ENCODE peak calls at places on chromosome 9, in nine cellular contexts. D is HCT116, H is gastrocnemius medialis, B is fibroblast of lung, C is PC-9, M is heart left ventricle, A is mucosa of descending colon, Q is K562, V is heart right ventricle. W is an unnamed sample.

GRCh38 chr9:38041564-38042267 is 27.3 kb downstream of the SHB start:
- DNase-seq in D (no peak), V (no peak), C (no peak), Q (no peak), A (no peak), H (no peak), M (no peak), B (no peak), W (no peak)

GRCh38 chr9:29212590-29213373 is 1639.5 kb upstream of the C9orf72 start:
- DNase-seq in D (no peak), H (no peak), M (no peak), V (no peak), B (no peak), Q (no peak), C (no peak), A (no peak), W (peak; percentile 66)

GRCh38 chr9:99109522-99109921 is 4.6 kb downstream of the TGFBR1 start:
- DNase-seq in B (peak; percentile 53), V (no peak), D (no peak), Q (no peak), H (no peak), M (no peak), C (no peak), A (peak; percentile 12), W (no peak)

GRCh38 chr9:87674565-87675299 is 51.2 kb upstream of the CTSL start:
- DNase-seq in C (no peak), M (no peak), Q (peak; percentile 85), H (no peak), V (no peak), D (no peak), B (no peak), A (no peak), W (no peak)

GRCh38 chr9:14415947-14416346 is 102.0 kb upstream of the NFIB start:
- DNase-seq in M (no peak), V (no peak), B (peak; percentile 88), Q (no peak), D (no peak), H (no peak), A (no peak), C (no peak), W (no peak)

GRCh38 chr9:104798209-104798995 is 34.5 kb downstream of the NIPSNAP3B start:
- DNase-seq in M (no peak), B (no peak), Q (no peak), H (no peak), A (no peak), D (no peak), V (no peak), C (no peak), W (no peak)

GRCh38 chr9:96418920-96419690 is 935 bp upstream of the ZNF367 start:
- DNase-seq in V (peak; percentile 84), C (peak; percentile 45), Q (peak; percentile 86), A (peak; percentile 81), D (no peak), B (peak; percentile 40), H (peak; percentile 65), M (peak; percentile 82), W (peak; percentile 74)

GRCh38 chr9:136292026-136292538 is 11.8 kb downstream of the CCDC187 start:
- DNase-seq in D (no peak), C (no peak), Q (no peak), B (no peak), A (no peak), M (no peak), V (no peak), H (no peak), W (peak; percentile 62)

GRCh38 chr9:19032411-19032810 is 598 bp downstream of the SAXO1 start:
- DNase-seq in V (no peak), D (no peak), A (no peak), Q (no peak), B (no peak), H (no peak), C (no peak), M (no peak), W (no peak)

GRCh38 chr9:95506692-95507455 is 9.9 kb downstream of the PTCH1 start:
- DNase-seq in Q (peak; percentile 24), H (peak; percentile 22), B (peak; percentile 75), C (no peak), V (peak; percentile 44), D (no peak), M (peak; percentile 50), A (peak; percentile 54), W (no peak)

GRCh38 chr9:114513952-114514267 is 8.6 kb upstream of the WHRN start:
- DNase-seq in V (no peak), H (no peak), D (no peak), M (no peak), Q (no peak), B (no peak), C (no peak), A (no peak), W (no peak)

GRCh38 chr9:125904155-125904841 is 157.1 kb downstream of the PBX3 start:
- DNase-seq in C (no peak), V (no peak), B (peak; percentile 30), A (peak; percentile 3), D (no peak), Q (no peak), M (no peak), H (no peak), W (no peak)

GRCh38 chr9:137534256-137535119 is 15.7 kb downstream of the PNPLA7 start:
- DNase-seq in Q (peak; percentile 69), B (peak; percentile 55), A (peak; percentile 68), V (no peak), M (no peak), D (peak; percentile 59), H (no peak), C (peak; percentile 51), W (no peak)

GRCh38 chr9:136565075-136565721 is 19.4 kb upstream of the NOTCH1 start:
- DNase-seq in V (peak; percentile 77), M (peak; percentile 83), C (no peak), H (no peak), A (no peak), D (no peak), Q (no peak), B (peak; percentile 38), W (no peak)

GRCh38 chr9:93080406-93080805 is 15.6 kb upstream of the CARD19 start:
- DNase-seq in D (no peak), A (no peak), V (no peak), B (no peak), M (no peak), Q (no peak), C (no peak), H (peak; percentile 6), W (peak; percentile 25)

DNA sequence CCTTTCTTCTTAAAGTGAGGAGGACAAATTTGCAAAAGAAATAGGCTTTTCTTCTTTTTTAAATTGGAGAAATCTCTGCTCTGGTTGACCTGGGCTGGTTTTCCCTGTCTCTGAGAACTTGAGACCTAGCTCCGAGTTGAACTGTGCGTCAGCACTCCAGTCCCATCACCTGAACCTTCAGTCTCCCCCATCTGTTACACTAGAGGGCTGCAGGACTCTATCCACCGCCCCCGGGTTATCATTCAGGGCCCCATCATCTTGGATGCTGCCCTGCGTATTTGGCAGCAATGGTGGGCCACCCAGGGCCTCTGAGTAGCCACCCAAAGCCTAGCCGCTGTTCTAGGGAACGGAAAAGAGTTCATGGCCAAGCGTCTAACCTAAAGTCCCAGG is 2.5 kb downstream of the FOXE1 start:
- DNase-seq in Q (no peak), H (no peak), M (no peak), V (no peak), D (no peak), B (no peak), A (no peak), C (no peak), W (no peak)
- H3K9me3 ChIP-seq in Q (no peaks in the 10 kb centered on the region), H (no peaks in the 10 kb centered on the region), M (no peaks in the 10 kb centered on the region), V (no peaks in the 10 kb centered on the region), D (no peaks in the 10 kb centered on the region), B (no peaks in the 10 kb centered on the region), A (no peaks in the 10 kb centered on the region), C (no peaks in the 10 kb centered on the region), W (no peaks in the 10 kb centered on the region)

DNA sequence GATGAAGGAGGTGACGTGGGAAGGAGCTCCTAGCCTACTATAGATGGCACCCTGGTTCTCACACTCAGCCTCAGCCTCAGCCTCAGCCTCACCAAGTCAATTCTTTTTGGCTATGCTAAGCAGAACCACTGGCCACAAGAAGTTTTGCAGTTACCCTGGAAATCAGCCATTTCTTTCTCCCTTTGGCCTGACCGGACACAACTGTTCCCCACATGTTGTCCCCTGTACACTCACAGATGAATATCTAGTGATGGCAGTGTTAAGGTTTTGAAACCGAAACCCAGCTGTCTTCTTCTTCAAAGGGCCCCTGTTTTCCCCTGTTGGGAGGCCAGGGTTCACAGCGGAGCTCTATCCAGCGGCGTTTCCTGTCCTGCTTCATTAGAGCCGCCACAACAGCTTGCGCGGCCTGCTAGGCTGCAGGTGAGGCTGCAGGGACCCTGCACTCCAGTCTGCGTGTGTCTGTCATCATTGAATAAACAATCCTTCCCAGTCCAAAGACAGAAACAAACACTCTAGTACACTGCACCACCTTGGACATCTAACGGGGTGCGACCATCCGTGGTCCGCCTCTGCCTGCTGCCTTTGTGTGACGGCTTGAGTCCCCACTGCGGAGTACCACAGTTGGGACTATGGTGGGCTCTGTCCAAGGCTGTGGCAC is 250.5 kb downstream of the DENND1A start:
- DNase-seq in A (peak; percentile 39), D (no peak), B (no peak), Q (no peak), H (no peak), M (no peak), C (no peak), V (no peak), W (no peak)
- H3K4me3 ChIP-seq in A (no peak overlapping the region), D (no peak overlapping the region), B (peak overlapping the region; percentile 29), Q (no peak overlapping the region), H (no peak overlapping the region), M (no peak overlapping the region), C (no peak overlapping the region), V (no peak overlapping the region), W (no peak overlapping the region)

GRCh38 chr9:35191105-35191504 is 29.3 kb downstream of the UNC13B start:
- DNase-seq in Q (no peak), B (no peak), M (no peak), C (no peak), H (no peak), D (no peak), V (no peak), A (no peak), W (no peak)

GRCh38 chr9:35198191-35198590 is 36.4 kb downstream of the UNC13B start:
- DNase-seq in Q (no peak), C (no peak), H (no peak), D (no peak), A (no peak), V (no peak), M (no peak), B (no peak), W (no peak)

GRCh38 chr9:35195683-35196082 is 33.9 kb downstream of the UNC13B start:
- DNase-seq in M (no peak), D (no peak), B (peak; percentile 23), V (no peak), Q (peak; percentile 6), H (no peak), C (no peak), A (no peak), W (no peak)

DNA sequence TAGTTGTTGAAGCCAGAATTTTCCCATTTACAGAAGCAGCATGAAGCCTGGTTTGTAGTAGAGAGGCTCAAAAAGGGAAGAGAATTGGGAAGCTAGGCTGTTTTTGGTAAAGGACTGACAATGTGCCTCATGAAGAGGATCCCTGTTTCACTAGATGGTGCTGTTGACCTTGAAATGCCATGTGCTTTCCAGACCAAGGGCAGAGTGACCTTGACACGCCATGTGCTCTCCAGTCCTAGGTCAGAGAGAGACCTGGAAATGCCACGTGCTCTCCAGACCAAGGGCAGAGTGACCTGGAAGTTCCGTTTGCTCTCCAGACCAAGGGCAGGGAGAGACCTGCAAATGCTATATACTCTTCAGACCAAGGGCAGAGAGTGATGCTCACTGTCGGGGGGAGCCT is 32.0 kb downstream of the UNC13B start:
- DNase-seq in Q (no peak), A (no peak), V (no peak), C (no peak), D (no peak), M (no peak), H (peak; percentile 17), B (no peak), W (no peak)
- TF ChIP-seq CTCF in Q (peak; percentile 22), A (no peak), V (no peak), C (no peak), D (no peak), M (no peak), H (peak; percentile 26), B (no peak), W (no peak)

GRCh38 chr9:22622823-22623222 is 176.2 kb downstream of the DMRTA1 start:
- DNase-seq in M (no peak), A (peak; percentile 3), Q (no peak), H (no peak), C (no peak), V (no peak), D (no peak), B (no peak), W (no peak)
- H3K9me3 ChIP-seq in M (peaks cover 3% of the 10 kb centered on the region), A (no peaks in the 10 kb centered on the region), Q (no peaks in the 10 kb centered on the region), H (no peaks in the 10 kb centered on the region), C (no peaks in the 10 kb centered on the region), V (no peaks in the 10 kb centered on the region), D (no peaks in the 10 kb centered on the region), B (no peaks in the 10 kb centered on the region), W (no peaks in the 10 kb centered on the region)

W was measured in left lung.